ENCODE peak calls at places on chromosomes 6 and 20, in seven cellular contexts. D, C, K, I, O, T and N are unnamed samples.

GRCh38 chr6:136887899-136888298 is 34.2 kb upstream of the SLC35D3 start:
- DNase-seq in O (no peak), K (no peak), I (no peak), D (no peak), C (no peak), T (no peak), N (no peak)

GRCh38 chr20:62782149-62782892 is 14.0 kb upstream of the MRGBP start:
- DNase-seq in T (no peak), C (no peak), I (no peak), K (no peak), D (no peak), O (no peak), N (no peak)

GRCh38 chr6:4018194-4019111 is 60.5 kb downstream of the FAM217A start:
- DNase-seq in C (peak; percentile 92), K (peak; percentile 92), I (peak; percentile 96), D (peak; percentile 95), O (peak; percentile 93), T (peak; percentile 96), N (peak; percentile 88)

GRCh38 chr20:45049904-45050471 is 50.9 kb downstream of the KCNS1 start:
- DNase-seq in T (no peak), D (no peak), O (no peak), I (no peak), K (no peak), C (no peak), N (no peak)

GRCh38 chr6:36682328-36683144 is 4.0 kb downstream of the CDKN1A start:
- DNase-seq in K (peak; percentile 62), O (peak; percentile 66), T (no peak), D (peak; percentile 80), C (peak; percentile 80), I (peak; percentile 82), N (peak; percentile 51)

GRCh38 chr20:62359491-62360121 is 7.5 kb downstream of the LAMA5 start:
- DNase-seq in O (no peak), T (peak; percentile 81), D (no peak), I (no peak), K (no peak), C (no peak), N (no peak)

GRCh38 chr6:158174514-158174913 is 6.4 kb downstream of the GTF2H5 start:
- DNase-seq in C (no peak), K (no peak), D (no peak), O (no peak), T (no peak), I (no peak), N (no peak)

GRCh38 chr20:24376523-24377085 is 92.8 kb upstream of the SYNDIG1 start:
- DNase-seq in C (no peak), I (no peak), D (no peak), O (no peak), K (no peak), T (no peak), N (no peak)

GRCh38 chr20:51220293-51220706 is 197.4 kb upstream of the KCNG1 start:
- DNase-seq in O (no peak), C (peak; percentile 35), T (peak; percentile 34), K (peak; percentile 42), I (peak; percentile 24), D (no peak), N (no peak)

GRCh38 chr20:46040902-46041535 is 12.0 kb downstream of the SLC12A5 start:
- DNase-seq in I (no peak), C (peak; percentile 29), K (peak; percentile 21), O (no peak), D (no peak), T (peak; percentile 35), N (no peak)

GRCh38 chr6:45791600-45792168 is 224.0 kb downstream of the CLIC5 start:
- DNase-seq in O (no peak), K (no peak), C (no peak), D (no peak), T (no peak), I (no peak), N (peak; percentile 26)

GRCh38 chr6:132087391-132087790 is 136.2 kb upstream of the CCN2 start:
- DNase-seq in K (no peak), C (no peak), D (no peak), O (no peak), T (no peak), I (no peak), N (no peak)

GRCh38 chr20:49140834-49141233 is 47.3 kb downstream of the STAU1 start:
- DNase-seq in K (no peak), I (no peak), O (no peak), T (no peak), C (no peak), D (no peak), N (no peak)

GRCh38 chr6:132354517-132355167 is 46.6 kb downstream of the MOXD1 start:
- DNase-seq in T (no peak), I (peak; percentile 43), D (no peak), C (no peak), K (no peak), O (peak; percentile 1), N (peak; percentile 64)

GRCh38 chr6:105321207-105321606 is 81.7 kb downstream of the PREP start:
- DNase-seq in D (peak; percentile 68), K (no peak), O (no peak), I (no peak), C (no peak), T (no peak), N (no peak)

GRCh38 chr6:54802775-54803631 is 43.6 kb upstream of the FAM83B start:
- DNase-seq in D (no peak), O (no peak), T (no peak), I (no peak), K (no peak), C (no peak), N (peak; percentile 6)

GRCh38 chr6:152642578-152643375 is 5.6 kb upstream of the SYNE1 start:
- DNase-seq in D (no peak), C (no peak), T (peak; percentile 56), K (peak; percentile 34), O (no peak), I (no peak), N (peak; percentile 55)

GRCh38 chr6:21965953-21966539 is 330.8 kb downstream of the PRL start:
- DNase-seq in O (no peak), D (no peak), K (no peak), C (no peak), T (no peak), I (no peak), N (no peak)

GRCh38 chr6:108800510-108800909 is 47.7 kb upstream of the ARMC2 start:
- DNase-seq in D (no peak), C (no peak), K (no peak), O (no peak), T (peak; percentile 33), I (no peak), N (no peak)

GRCh38 chr20:478949-479429 is 16.7 kb upstream of the TBC1D20 start:
- DNase-seq in D (no peak), C (peak; percentile 33), I (peak; percentile 15), K (no peak), T (no peak), O (peak; percentile 6), N (peak; percentile 57)

GRCh38 chr6:169961772-169962561 is 210.5 kb downstream of the ERMARD start:
- DNase-seq in D (peak; percentile 50), K (no peak), T (no peak), C (no peak), I (no peak), O (no peak), N (no peak)

GRCh38 chr20:12740647-12741046 is 268.1 kb upstream of the SPTLC3 start:
- DNase-seq in I (no peak), D (no peak), K (no peak), C (no peak), T (no peak), O (no peak), N (no peak)

GRCh38 chr6:163738725-163739124 is 324.2 kb downstream of the QKI start:
- DNase-seq in K (no peak), D (no peak), T (no peak), I (peak; percentile 32), O (no peak), C (no peak), N (no peak)

GRCh38 chr6:42896178-42896719 is 16.8 kb downstream of the RPL7L1 start:
- DNase-seq in C (no peak), K (no peak), D (no peak), T (no peak), O (no peak), I (no peak), N (no peak)

GRCh38 chr6:137783640-137784198 is 83.3 kb upstream of the TNFAIP3 start:
- DNase-seq in D (no peak), C (no peak), I (no peak), O (no peak), K (no peak), T (no peak), N (no peak)

GRCh38 chr6:7920425-7920824 is 9.8 kb upstream of the TXNDC5 start:
- DNase-seq in I (no peak), C (no peak), T (no peak), O (no peak), K (no peak), D (no peak), N (no peak)

GRCh38 chr6:106177786-106178185 is 91.7 kb downstream of the PRDM1 start:
- DNase-seq in O (no peak), T (no peak), I (no peak), K (no peak), D (no peak), C (no peak), N (no peak)

GRCh38 chr6:14758421-14759043 is 487.3 kb upstream of the JARID2 start:
- DNase-seq in T (no peak), D (peak; percentile 57), I (no peak), K (no peak), O (no peak), C (no peak), N (no peak)

GRCh38 chr6:1817033-1817761 is 207.5 kb downstream of the FOXC1 start:
- DNase-seq in C (no peak), I (no peak), K (no peak), O (no peak), D (no peak), T (no peak), N (no peak)

GRCh38 chr6:56862415-56863175 is 92.3 kb upstream of the BEND6 start:
- DNase-seq in I (no peak), O (no peak), K (no peak), T (no peak), C (no peak), D (no peak), N (no peak)

GRCh38 chr6:11972806-11973205 is 39.3 kb upstream of the HIVEP1 start:
- DNase-seq in D (no peak), I (no peak), O (no peak), C (no peak), T (no peak), K (no peak), N (no peak)

GRCh38 chr6:2917801-2918495 is 14.8 kb upstream of the SERPINB9 start:
- DNase-seq in I (no peak), D (no peak), O (no peak), T (no peak), C (no peak), K (no peak), N (no peak)